ENCODE peak calls at places on chromosomes 4 and X, in ten cellular contexts. K is right atrium auricular region, S is GM06990, U is fibroblast of lung, O is OCI-LY7, W is IMR-90, F is uterus, A is AG04450, E is PC-3, R is pancreas. I is an unnamed sample.

GRCh38 chrX:47321386-47321785 is 49.0 kb upstream of the ZNF157 start:
- DNase-seq in K (peak), S (no peak), U (peak), O (no peak), W (peak), F (peak), A (no peak), E (no peak), R (peak), I (no peak)

GRCh38 chr4:82493721-82494425 is 63.5 kb downstream of the ENOPH1 start:
- DNase-seq in K (no peak), S (no peak), U (no peak), O (no peak), W (peak), F (no peak), A (no peak), E (no peak), R (no peak), I (peak)

GRCh38 chr4:16516796-16517413 is 290.6 kb upstream of the TAPT1 start:
- DNase-seq in K (peak), S (no peak), U (peak), O (no peak), W (peak), F (peak), A (peak), E (peak), R (peak), I (peak)

GRCh38 chrX:108726748-108727147 is 9.6 kb downstream of the IRS4 start:
- DNase-seq in K (no peak), S (no peak), U (no peak), O (no peak), W (no peak), F (no peak), A (no peak), E (no peak), R (no peak), I (no peak)

GRCh38 chr4:10478621-10479020 is 21.4 kb upstream of the ZNF518B start:
- DNase-seq in K (no peak), S (no peak), U (no peak), O (no peak), W (no peak), F (no peak), A (no peak), E (no peak), R (no peak), I (no peak)

GRCh38 chrX:16807976-16808542 is 21.8 kb downstream of the TXLNG start:
- DNase-seq in K (no peak), S (no peak), U (peak), O (no peak), W (peak), F (peak), A (peak), E (peak), R (no peak), I (no peak)

GRCh38 chr4:95183656-95184408 is 364.9 kb downstream of the UNC5C start:
- DNase-seq in K (no peak), S (no peak), U (no peak), O (no peak), W (no peak), F (no peak), A (no peak), E (no peak), R (no peak), I (no peak)

GRCh38 chrX:140916891-140917290 is 85.5 kb upstream of the SPANXB1 start:
- DNase-seq in K (no peak), S (no peak), U (no peak), O (no peak), W (no peak), F (no peak), A (no peak), E (no peak), R (no peak), I (no peak)

GRCh38 chrX:28189011-28189410 is 207.8 kb upstream of the DCAF8L1 start:
- DNase-seq in K (no peak), S (no peak), U (peak), O (no peak), W (peak), F (no peak), A (peak), E (peak), R (no peak), I (no peak)

GRCh38 chr4:156686120-156686519 is 285.5 kb downstream of the PDGFC start:
- DNase-seq in K (no peak), S (no peak), U (peak), O (no peak), W (peak), F (no peak), A (peak), E (no peak), R (no peak), I (peak)

GRCh38 chrX:141811438-141811837 is 26.7 kb upstream of the MAGEC3 start:
- DNase-seq in K (no peak), S (no peak), U (no peak), O (no peak), W (no peak), F (no peak), A (no peak), E (no peak), R (no peak), I (no peak)

GRCh38 chr4:112145820-112146813 is 863 bp downstream of the FAM241A start:
- DNase-seq in K (no peak), S (peak), U (peak), O (peak), W (peak), F (peak), A (no peak), E (peak), R (peak), I (no peak)

GRCh38 chr4:37051111-37051510 is 193.4 kb upstream of the NWD2 start:
- DNase-seq in K (no peak), S (no peak), U (no peak), O (no peak), W (no peak), F (no peak), A (no peak), E (no peak), R (no peak), I (no peak)

GRCh38 chrX:53088136-53088974 is 5.6 kb upstream of the KANTR start:
- DNase-seq in K (peak), S (peak), U (peak), O (no peak), W (peak), F (peak), A (no peak), E (peak), R (peak), I (no peak)

GRCh38 chrX:29110041-29110440 is 522.8 kb downstream of the IL1RAPL1 start:
- DNase-seq in K (no peak), S (no peak), U (no peak), O (no peak), W (no peak), F (no peak), A (no peak), E (no peak), R (no peak), I (no peak)

GRCh38 chr4:144782345-144782744 is 136.4 kb downstream of the HHIP start:
- DNase-seq in K (no peak), S (no peak), U (no peak), O (no peak), W (no peak), F (no peak), A (no peak), E (peak), R (peak), I (no peak)

GRCh38 chrX:123959281-123960063 is 2.0 kb upstream of the STAG2 start:
- DNase-seq in K (no peak), S (peak), U (peak), O (peak), W (no peak), F (peak), A (no peak), E (peak), R (peak), I (no peak)

GRCh38 chrX:63961964-63962363 is 176.9 kb upstream of the ARHGEF9 start:
- DNase-seq in K (no peak), S (no peak), U (no peak), O (no peak), W (no peak), F (no peak), A (no peak), E (no peak), R (peak), I (no peak)

GRCh38 chr4:126777649-126778048 is 855.1 kb upstream of the INTU start:
- DNase-seq in K (no peak), S (no peak), U (peak), O (no peak), W (peak), F (no peak), A (peak), E (no peak), R (no peak), I (no peak)

GRCh38 chrX:12701625-12702024 is 89.6 kb upstream of the PRPS2 start:
- DNase-seq in K (no peak), S (peak), U (peak), O (peak), W (peak), F (no peak), A (peak), E (peak), R (peak), I (no peak)

GRCh38 chr4:67581208-67581857 is 22.8 kb downstream of the STAP1 start:
- DNase-seq in K (no peak), S (no peak), U (no peak), O (no peak), W (no peak), F (no peak), A (no peak), E (no peak), R (no peak), I (no peak)

GRCh38 chrX:19886888-19887531 is 390 bp downstream of the SH3KBP1 start:
- DNase-seq in K (no peak), S (no peak), U (no peak), O (no peak), W (no peak), F (no peak), A (no peak), E (peak), R (peak), I (no peak)

GRCh38 chrX:10166731-10167149 is 10.0 kb downstream of the CLCN4 start:
- DNase-seq in K (no peak), S (no peak), U (no peak), O (peak), W (no peak), F (no peak), A (no peak), E (no peak), R (no peak), I (no peak)

GRCh38 chr4:33184684-33185083 is 2464.5 kb downstream of the PCDH7 start:
- DNase-seq in K (no peak), S (no peak), U (peak), O (no peak), W (no peak), F (no peak), A (no peak), E (peak), R (no peak), I (no peak)

GRCh38 chr4:86961605-86962295 is 26.9 kb downstream of the AFF1 start:
- DNase-seq in K (no peak), S (peak), U (peak), O (peak), W (peak), F (peak), A (no peak), E (no peak), R (no peak), I (peak)

GRCh38 chr4:24783506-24783905 is 11.9 kb upstream of the SOD3 start:
- DNase-seq in K (no peak), S (no peak), U (no peak), O (no peak), W (no peak), F (no peak), A (no peak), E (no peak), R (no peak), I (no peak)

GRCh38 chr4:41256131-41256739 is 493 bp upstream of the UCHL1 start:
- DNase-seq in K (no peak), S (no peak), U (peak), O (peak), W (peak), F (no peak), A (peak), E (no peak), R (no peak), I (peak)

GRCh38 chr4:176849076-176849475 is 56.4 kb upstream of the VEGFC start:
- DNase-seq in K (no peak), S (no peak), U (no peak), O (no peak), W (no peak), F (no peak), A (no peak), E (no peak), R (no peak), I (no peak)

GRCh38 chrX:49165901-49166881 is 3.6 kb downstream of the MAGIX start:
- DNase-seq in K (peak), S (peak), U (peak), O (peak), W (peak), F (peak), A (no peak), E (no peak), R (peak), I (no peak)

GRCh38 chr4:112897548-112897947 is 151.9 kb upstream of the ANK2 start:
- DNase-seq in K (no peak), S (no peak), U (no peak), O (no peak), W (no peak), F (no peak), A (no peak), E (peak), R (no peak), I (no peak)

GRCh38 chr4:80096175-80096850 is 23.3 kb upstream of the ANTXR2 start:
- DNase-seq in K (no peak), S (no peak), U (peak), O (no peak), W (no peak), F (no peak), A (no peak), E (no peak), R (no peak), I (no peak)

GRCh38 chr4:140233811-140234696 is 80.1 kb upstream of the MAML3 start:
- DNase-seq in K (no peak), S (no peak), U (peak), O (no peak), W (peak), F (peak), A (peak), E (peak), R (no peak), I (no peak)

GRCh38 chrX:148382983-148383382 is 117.4 kb upstream of the AFF2 start:
- DNase-seq in K (no peak), S (no peak), U (no peak), O (no peak), W (no peak), F (no peak), A (no peak), E (no peak), R (no peak), I (no peak)

GRCh38 chr4:73679836-73680235 is 59.6 kb upstream of the RASSF6 start:
- DNase-seq in K (no peak), S (no peak), U (peak), O (no peak), W (peak), F (no peak), A (no peak), E (peak), R (no peak), I (no peak)

GRCh38 chrX:107571296-107571998 is 56.9 kb upstream of the PRPS1 start:
- DNase-seq in K (no peak), S (no peak), U (peak), O (no peak), W (peak), F (no peak), A (peak), E (peak), R (peak), I (peak)

GRCh38 chrX:102846544-102847236 is 90.4 kb upstream of the RAB40AL start:
- DNase-seq in K (no peak), S (no peak), U (peak), O (no peak), W (peak), F (no peak), A (no peak), E (peak), R (no peak), I (no peak)

GRCh38 chr4:2714071-2714770 is 41.9 kb downstream of the TNIP2 start:
- DNase-seq in K (no peak), S (no peak), U (peak), O (no peak), W (peak), F (no peak), A (no peak), E (no peak), R (no peak), I (no peak)

GRCh38 chrX:132924426-132924825 is 34.0 kb downstream of the HS6ST2 start:
- DNase-seq in K (no peak), S (no peak), U (no peak), O (no peak), W (no peak), F (no peak), A (no peak), E (no peak), R (no peak), I (no peak)

GRCh38 chrX:103774070-103774642 is 2.5 kb upstream of the PLP1 start:
- DNase-seq in K (no peak), S (no peak), U (peak), O (peak), W (peak), F (peak), A (no peak), E (peak), R (no peak), I (no peak)

GRCh38 chr4:13430834-13431568 is 53.1 kb downstream of the RAB28 start:
- DNase-seq in K (no peak), S (no peak), U (no peak), O (peak), W (no peak), F (no peak), A (no peak), E (peak), R (no peak), I (no peak)
- TF ChIP-seq CTCF in K (no peak), S (peak), U (no peak), O (peak), W (peak), F (no peak), A (no peak), E (peak), R (no peak), I (no peak)

DNA sequence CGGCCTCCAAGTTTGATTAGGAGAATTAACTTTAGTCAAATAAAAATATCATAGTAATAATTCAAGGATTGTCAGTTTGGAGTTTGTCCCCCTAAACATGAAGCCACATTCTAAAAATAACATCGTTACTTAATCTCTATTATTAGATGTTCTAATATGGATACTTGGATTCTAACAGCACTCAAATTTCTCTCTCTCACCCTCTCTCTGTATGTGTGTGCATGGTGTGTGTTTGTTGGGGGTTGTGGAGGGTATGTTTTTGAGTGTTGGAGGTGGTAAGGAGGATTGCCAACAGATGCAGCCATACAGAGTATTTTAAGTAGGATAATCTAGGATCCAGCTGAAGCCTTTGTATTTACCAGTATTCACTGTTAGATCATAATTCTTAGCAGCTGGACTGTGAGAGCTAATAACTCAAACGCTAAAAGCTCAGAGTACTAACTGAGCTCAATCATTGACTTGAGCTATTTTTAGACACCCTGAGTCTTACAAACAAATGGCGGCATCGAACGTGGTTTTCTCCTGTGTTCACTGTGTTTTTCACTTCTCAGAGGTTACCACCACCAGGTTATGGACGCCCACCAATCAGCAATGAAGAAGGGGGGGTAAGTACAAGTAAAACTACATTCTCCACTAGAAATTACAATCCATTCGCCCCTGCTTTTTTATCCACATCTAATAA is 8.8 kb downstream of the ENAM start:
- DNase-seq in K (no peak), S (no peak), U (peak), O (no peak), W (peak), F (no peak), A (no peak), E (no peak), R (no peak), I (no peak)
- H3K4me3 ChIP-seq in K (no peak), S (no peak), U (no peak), O (no peak), W (no peak), F (no peak), A (no peak), E (no peak), R (no peak), I (no peak)

GRCh38 chrX:111568817-111569216 is 57.4 kb downstream of the SERTM2 start:
- DNase-seq in K (no peak), S (no peak), U (no peak), O (no peak), W (no peak), F (no peak), A (no peak), E (no peak), R (no peak), I (no peak)

DNA sequence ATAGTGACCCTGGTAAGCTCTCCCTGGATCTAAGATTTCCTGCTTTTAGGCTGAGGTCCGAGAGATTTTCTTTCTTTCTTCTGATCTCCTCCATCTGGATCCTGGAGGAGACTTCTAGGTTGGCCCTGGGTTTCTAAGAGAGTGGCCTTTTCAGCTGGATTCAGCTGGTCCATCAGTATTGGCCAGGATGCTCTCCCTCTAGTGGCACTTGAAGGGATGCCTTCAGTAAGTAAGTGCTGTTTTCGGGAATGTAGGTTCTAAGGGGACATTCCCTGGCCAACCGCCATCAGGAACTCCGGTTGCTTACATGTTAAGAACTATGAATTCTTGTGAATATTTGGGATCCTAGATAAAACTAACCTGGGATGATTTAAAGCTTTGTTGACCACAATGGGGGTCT is 56.9 kb downstream of the SERTM2 start:
- DNase-seq in K (no peak), S (no peak), U (no peak), O (no peak), W (peak), F (peak), A (no peak), E (peak), R (peak), I (no peak)
- TF ChIP-seq CTCF in K (no peak), S (peak), U (no peak), O (peak), W (peak), F (no peak), A (no peak), E (peak), R (peak), I (peak)

DNA sequence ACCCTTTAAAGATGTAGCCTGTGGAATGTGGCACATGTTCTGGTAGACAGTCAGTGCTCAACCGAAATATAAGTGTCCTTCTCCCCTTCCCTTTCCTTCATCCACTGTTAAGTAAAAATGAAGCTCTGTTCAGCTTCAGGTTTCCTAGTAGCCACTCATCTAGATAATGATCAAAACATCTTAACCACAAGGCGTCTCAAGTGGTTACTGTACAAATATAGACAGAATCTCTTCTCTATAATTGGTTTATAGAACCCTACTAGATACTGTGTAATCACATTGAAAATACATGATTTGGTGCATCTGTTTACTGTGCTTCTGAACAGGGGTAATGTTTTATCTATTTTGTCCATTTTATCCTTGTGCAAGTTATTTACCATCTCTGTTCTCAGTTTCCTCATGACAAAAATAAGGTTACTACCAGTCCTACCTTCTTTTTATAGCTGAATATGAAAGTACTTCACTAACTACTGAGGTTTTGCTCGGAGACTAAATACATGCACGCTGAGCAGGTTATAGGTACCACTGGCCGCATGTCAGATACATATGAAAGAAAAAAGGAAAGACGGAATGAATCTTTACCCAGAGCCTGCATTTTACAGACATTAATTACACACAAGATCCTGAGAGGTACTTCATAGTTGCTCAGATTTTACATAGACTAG is 20.3 kb upstream of the SLC25A4 start:
- DNase-seq in K (no peak), S (no peak), U (no peak), O (no peak), W (no peak), F (no peak), A (no peak), E (peak), R (no peak), I (no peak)
- H3K4me3 ChIP-seq in K (no peak), S (peak), U (no peak), O (no peak), W (no peak), F (no peak), A (no peak), E (no peak), R (no peak), I (no peak)